ENCODE peak calls at places on chromosomes 3 and 15, in five cellular contexts. B, Y, E, M and C are unnamed samples.
A peak's percentile ranks its signal among the peaks of the same experiment; 100 is the strongest.

GRCh38 chr3:14803101-14803980 is 15.4 kb upstream of the FGD5 start:
- DNase-seq in B (no peak), Y (no peak), E (no peak), M (no peak), C (no peak)

GRCh38 chr3:126130081-126130855 is 46.3 kb upstream of the SLC41A3 start:
- DNase-seq in B (no peak), Y (no peak), E (no peak), M (no peak), C (no peak)

GRCh38 chr3:196016485-196016884 is 65.4 kb downstream of the TFRC start:
- DNase-seq in B (no peak), Y (no peak), E (no peak), M (peak; percentile 41), C (no peak)

GRCh38 chr3:64691051-64691450 is 3.3 kb upstream of the ADAMTS9 start:
- DNase-seq in B (no peak), Y (no peak), E (no peak), M (no peak), C (no peak)

GRCh38 chr3:184563941-184564684 is 2.5 kb downstream of the EPHB3 start:
- DNase-seq in B (no peak), Y (no peak), E (no peak), M (no peak), C (no peak)

GRCh38 chr3:82672966-82673365 is 911.5 kb upstream of the GBE1 start:
- DNase-seq in B (no peak), Y (no peak), E (no peak), M (no peak), C (no peak)

GRCh38 chr3:16480861-16481569 is 32.5 kb downstream of the RFTN1 start:
- DNase-seq in B (peak; percentile 56), Y (peak; percentile 62), E (no peak), M (no peak), C (no peak)

GRCh38 chr3:36866358-36866757 is 78.5 kb downstream of the TRANK1 start:
- DNase-seq in B (no peak), Y (no peak), E (no peak), M (no peak), C (no peak)

GRCh38 chr15:40055576-40056293 is 16.8 kb upstream of the SRP14 start:
- DNase-seq in B (no peak), Y (no peak), E (peak; percentile 62), M (no peak), C (peak; percentile 72)

GRCh38 chr3:131048030-131048429 is 21.4 kb downstream of the NEK11 start:
- DNase-seq in B (no peak), Y (no peak), E (no peak), M (no peak), C (no peak)

GRCh38 chr15:77959094-77959879 is 118.2 kb downstream of the TBC1D2B start:
- DNase-seq in B (peak; percentile 65), Y (peak; percentile 75), E (peak; percentile 54), M (no peak), C (peak; percentile 37)

GRCh38 chr3:25780618-25781017 is 2.6 kb downstream of the NGLY1 start:
- DNase-seq in B (no peak), Y (no peak), E (no peak), M (no peak), C (no peak)

GRCh38 chr3:149572796-149573414 is 84.9 kb downstream of the WWTR1 start:
- DNase-seq in B (no peak), Y (no peak), E (no peak), M (no peak), C (no peak)

GRCh38 chr15:70100495-70101331 is 3.0 kb upstream of the TLE3 start:
- DNase-seq in B (peak; percentile 68), Y (peak; percentile 68), E (peak; percentile 56), M (peak; percentile 67), C (peak; percentile 73)

GRCh38 chr15:71612066-71612715 is 198.2 kb upstream of the NR2E3 start:
- DNase-seq in B (no peak), Y (no peak), E (no peak), M (no peak), C (no peak)

GRCh38 chr15:92914768-92915221 is 14.7 kb downstream of the CHD2 start:
- DNase-seq in B (peak; percentile 75), Y (no peak), E (no peak), M (no peak), C (peak; percentile 33)

GRCh38 chr15:85858586-85859375 is 64.1 kb upstream of the KLHL25 start:
- DNase-seq in B (peak; percentile 58), Y (peak; percentile 73), E (no peak), M (no peak), C (peak; percentile 64)

GRCh38 chr3:184325715-184326114 is 11.3 kb downstream of the EIF4G1 start:
- DNase-seq in B (no peak), Y (no peak), E (no peak), M (no peak), C (no peak)

GRCh38 chr3:149563114-149563513 is 88.6 kb downstream of the TM4SF4 start:
- DNase-seq in B (no peak), Y (no peak), E (no peak), M (no peak), C (no peak)

GRCh38 chr3:64454179-64454578 is 228.9 kb upstream of the PRICKLE2 start:
- DNase-seq in B (no peak), Y (no peak), E (no peak), M (peak; percentile 78), C (no peak)

GRCh38 chr3:196341142-196341541 is 3.0 kb upstream of the TM4SF19 start:
- DNase-seq in B (no peak), Y (no peak), E (no peak), M (peak; percentile 43), C (no peak)

GRCh38 chr3:191774485-191774884 is 313.5 kb downstream of the PYDC2 start:
- DNase-seq in B (no peak), Y (no peak), E (no peak), M (peak; percentile 98), C (no peak)

GRCh38 chr3:6862880-6863195 is 1.9 kb downstream of the GRM7 start:
- DNase-seq in B (no peak), Y (no peak), E (no peak), M (no peak), C (no peak)

GRCh38 chr3:6860149-6860548 is 766 bp upstream of the GRM7 start:
- DNase-seq in B (no peak), Y (no peak), E (no peak), M (no peak), C (no peak)

GRCh38 chr3:6860911-6861330 is at the start of gene GRM7:
- DNase-seq in B (no peak), Y (no peak), E (no peak), M (no peak), C (no peak)

GRCh38 chr3:6861989-6862879 is 1.3 kb downstream of the GRM7 start:
- DNase-seq in B (no peak), Y (no peak), E (no peak), M (no peak), C (no peak)

DNA sequence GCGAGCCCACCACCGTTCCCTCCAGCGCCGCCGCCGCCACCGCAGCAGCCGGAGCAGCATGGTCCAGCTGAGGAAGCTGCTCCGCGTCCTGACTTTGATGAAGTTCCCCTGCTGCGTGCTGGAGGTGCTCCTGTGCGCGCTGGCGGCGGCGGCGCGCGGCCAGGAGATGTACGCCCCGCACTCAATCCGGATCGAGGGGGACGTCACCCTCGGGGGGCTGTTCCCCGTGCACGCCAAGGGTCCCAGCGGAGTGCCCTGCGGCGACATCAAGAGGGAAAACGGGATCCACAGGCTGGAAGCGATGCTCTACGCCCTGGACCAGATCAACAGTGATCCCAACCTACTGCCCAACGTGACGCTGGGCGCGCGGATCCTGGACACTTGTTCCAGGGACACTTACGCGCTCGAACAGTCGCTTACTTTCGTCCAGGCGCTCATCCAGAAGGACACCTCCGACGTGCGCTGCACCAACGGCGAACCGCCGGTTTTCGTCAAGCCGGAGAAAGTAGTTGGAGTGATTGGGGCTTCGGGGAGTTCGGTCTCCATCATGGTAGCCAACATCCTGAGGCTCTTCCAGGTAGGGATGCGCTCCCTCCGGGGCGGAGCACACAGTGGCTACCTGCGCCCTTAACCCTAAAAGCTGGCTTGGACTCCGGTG is 545 bp downstream of the GRM7 start:
- DNase-seq in B (no peak), Y (no peak), E (no peak), M (no peak), C (no peak)
- H3K4me3 ChIP-seq in B (no peak overlapping the region), Y (no peak overlapping the region), E (peak overlapping the region; percentile 47), M (no peak overlapping the region), C (no peak overlapping the region)

GRCh38 chr3:127820871-127821853 is 1.2 kb downstream of the MGLL start:
- DNase-seq in B (no peak), Y (no peak), E (no peak), M (no peak), C (no peak)
- H3K4me3 ChIP-seq in B (no peak overlapping the region), Y (no peak overlapping the region), E (peak overlapping the region; percentile 78), M (peak overlapping the region; percentile 7), C (no peak overlapping the region)

GRCh38 chr15:68784206-68784605 is 36.5 kb downstream of the ANP32A start:
- DNase-seq in B (no peak), Y (no peak), E (no peak), M (no peak), C (no peak)
- H3K4me3 ChIP-seq in B (no peak overlapping the region), Y (no peak overlapping the region), E (no peak overlapping the region), M (no peak overlapping the region), C (no peak overlapping the region)

GRCh38 chr3:107431048-107431297 is 53.7 kb downstream of the CCDC54 start:
- DNase-seq in B (peak; percentile 25), Y (no peak), E (peak; percentile 20), M (no peak), C (no peak)

GRCh38 chr3:107431298-107432012 is 54.2 kb downstream of the CCDC54 start:
- DNase-seq in B (peak; percentile 39), Y (peak; percentile 43), E (peak; percentile 59), M (no peak), C (no peak)

GRCh38 chr3:107430214-107431047 is 53.2 kb downstream of the CCDC54 start:
- DNase-seq in B (peak; percentile 14), Y (no peak), E (no peak), M (no peak), C (no peak)

GRCh38 chr3:107432013-107432515 is 54.8 kb downstream of the CCDC54 start:
- DNase-seq in B (no peak), Y (no peak), E (no peak), M (no peak), C (no peak)

DNA sequence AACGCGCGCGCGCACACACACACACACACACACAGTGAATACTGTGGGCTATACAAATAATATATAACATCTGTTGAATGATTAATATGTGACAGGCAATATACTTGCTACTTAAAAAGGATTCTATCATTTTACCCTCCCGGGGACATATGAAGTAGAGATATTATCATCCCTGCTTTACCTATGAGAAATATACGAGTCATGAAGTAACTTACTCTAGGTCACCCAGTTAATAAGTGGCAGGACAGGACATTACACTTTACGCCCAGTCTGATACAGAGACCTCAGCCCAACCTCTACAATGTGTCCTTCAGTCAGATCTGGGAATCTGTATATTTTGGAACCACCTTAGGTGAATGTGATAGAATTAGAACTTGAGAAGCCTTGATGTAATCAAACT is 55.4 kb downstream of the CCDC54 start:
- DNase-seq in B (no peak), Y (no peak), E (no peak), M (no peak), C (no peak)
- H3K4me3 ChIP-seq in B (no peak overlapping the region), Y (no peak overlapping the region), E (peak overlapping the region; percentile 82), M (no peak overlapping the region), C (no peak overlapping the region)

GRCh38 chr15:64459382-64459781 is 996 bp upstream of the ZNF609 start:
- DNase-seq in B (no peak), Y (no peak), E (no peak), M (no peak), C (no peak)
- H3K4me3 ChIP-seq in B (no peak overlapping the region), Y (peak overlapping the region; percentile 72), E (no peak overlapping the region), M (no peak overlapping the region), C (no peak overlapping the region)

GRCh38 chr3:48664313-48664644 is 1.6 kb upstream of the CELSR3 start:
- DNase-seq in B (no peak), Y (no peak), E (no peak), M (no peak), C (no peak)
- H3K4me3 ChIP-seq in B (no peak overlapping the region), Y (peak overlapping the region; percentile 80), E (peak overlapping the region; percentile 59), M (no peak overlapping the region), C (no peak overlapping the region)

GRCh38 chr3:50926868-50927267 is 252.1 kb downstream of the DOCK3 start:
- DNase-seq in B (no peak), Y (no peak), E (no peak), M (no peak), C (peak; percentile 19)
- H3K4me3 ChIP-seq in B (no peak overlapping the region), Y (no peak overlapping the region), E (no peak overlapping the region), M (no peak overlapping the region), C (no peak overlapping the region)